ENCODE peak calls at places on chromosomes 3 and 15, in four cellular contexts. One of them, this sample, is unnamed.

GRCh38 chr3:87733671-87734367 is 325.0 kb downstream of the CGGBP1 start:
- DNase-seq in H1: no peak
- DNase-seq in WTC11: peak
- DNase-seq in HepG2: no peak
- DNase-seq in this sample: no peak

GRCh38 chr15:63072023-63072650 is 29.6 kb downstream of the TPM1 start:
- DNase-seq in H1: no peak
- DNase-seq in WTC11: no peak
- DNase-seq in HepG2: no peak
- DNase-seq in this sample: no peak

GRCh38 chr3:108131795-108132134 is 40.9 kb upstream of the CD47 start:
- DNase-seq in H1: no peak
- DNase-seq in WTC11: no peak
- DNase-seq in HepG2: no peak
- DNase-seq in this sample: no peak

GRCh38 chr15:45714501-45715488 is 80.0 kb downstream of the SQOR start:
- DNase-seq in H1: peak
- DNase-seq in WTC11: peak
- DNase-seq in HepG2: peak
- DNase-seq in this sample: no peak

GRCh38 chr15:99909914-99910313 is 176.7 kb upstream of the LYSMD4 start:
- DNase-seq in H1: peak
- DNase-seq in WTC11: peak
- DNase-seq in HepG2: peak
- DNase-seq in this sample: no peak

GRCh38 chr3:81643721-81644120 is 117.7 kb downstream of the GBE1 start:
- DNase-seq in H1: no peak
- DNase-seq in WTC11: no peak
- DNase-seq in HepG2: peak
- DNase-seq in this sample: no peak

GRCh38 chr3:134601539-134602439 is 49.0 kb downstream of the KY start:
- DNase-seq in H1: peak
- DNase-seq in WTC11: peak
- DNase-seq in HepG2: no peak
- DNase-seq in this sample: no peak

GRCh38 chr3:177287231-177287630 is 89.9 kb upstream of the TBL1XR1 start:
- DNase-seq in H1: no peak
- DNase-seq in WTC11: no peak
- DNase-seq in HepG2: no peak
- DNase-seq in this sample: no peak

GRCh38 chr3:5731100-5731499 is 543.6 kb downstream of the EDEM1 start:
- DNase-seq in H1: no peak
- DNase-seq in WTC11: no peak
- DNase-seq in HepG2: no peak
- DNase-seq in this sample: no peak

GRCh38 chr3:45057557-45057956 is 31.5 kb downstream of the CLEC3B start:
- DNase-seq in H1: no peak
- DNase-seq in WTC11: no peak
- DNase-seq in HepG2: no peak
- DNase-seq in this sample: no peak

GRCh38 chr15:65085990-65086679 is 9.6 kb downstream of the KBTBD13 start:
- DNase-seq in H1: peak
- DNase-seq in WTC11: peak
- DNase-seq in HepG2: peak
- DNase-seq in this sample: no peak

GRCh38 chr15:88624156-88624970 is 3.2 kb downstream of the AEN start:
- DNase-seq in H1: no peak
- DNase-seq in WTC11: no peak
- DNase-seq in HepG2: peak
- DNase-seq in this sample: no peak

GRCh38 chr3:32420138-32420981 is 28.7 kb downstream of the CMTM7 start:
- DNase-seq in H1: peak
- DNase-seq in WTC11: peak
- DNase-seq in HepG2: peak
- DNase-seq in this sample: peak

GRCh38 chr3:147921044-147921443 is 511.9 kb downstream of the ZIC1 start:
- DNase-seq in H1: no peak
- DNase-seq in WTC11: no peak
- DNase-seq in HepG2: no peak
- DNase-seq in this sample: no peak

GRCh38 chr3:139289866-139290524 is 53.8 kb upstream of the MRPS22 start:
- DNase-seq in H1: no peak
- DNase-seq in WTC11: no peak
- DNase-seq in HepG2: no peak
- DNase-seq in this sample: no peak

GRCh38 chr3:128971421-128971820 is 22.5 kb downstream of the CFAP92 start:
- DNase-seq in H1: no peak
- DNase-seq in WTC11: no peak
- DNase-seq in HepG2: no peak
- DNase-seq in this sample: no peak

GRCh38 chr15:96125681-96126080 is 204.8 kb upstream of the NR2F2 start:
- DNase-seq in H1: no peak
- DNase-seq in WTC11: no peak
- DNase-seq in HepG2: no peak
- DNase-seq in this sample: no peak

GRCh38 chr15:69852482-69853275 is 245.0 kb downstream of the TLE3 start:
- DNase-seq in H1: no peak
- DNase-seq in WTC11: no peak
- DNase-seq in HepG2: no peak
- DNase-seq in this sample: no peak

GRCh38 chr3:151964768-151965167 is 91.3 kb downstream of the SUCNR1 start:
- DNase-seq in H1: no peak
- DNase-seq in WTC11: no peak
- DNase-seq in HepG2: no peak
- DNase-seq in this sample: no peak

GRCh38 chr3:76487446-76487845 is 552.5 kb upstream of the ROBO2 start:
- DNase-seq in H1: no peak
- DNase-seq in WTC11: no peak
- DNase-seq in HepG2: no peak
- DNase-seq in this sample: no peak

GRCh38 chr3:60890226-60890625 is 361.0 kb downstream of the FHIT start:
- DNase-seq in H1: no peak
- DNase-seq in WTC11: no peak
- DNase-seq in HepG2: no peak
- DNase-seq in this sample: no peak

GRCh38 chr3:8734908-8735307 is 1.3 kb downstream of the CAV3 start:
- DNase-seq in H1: no peak
- DNase-seq in WTC11: no peak
- DNase-seq in HepG2: no peak
- DNase-seq in this sample: no peak

GRCh38 chr3:49775538-49775937 is 10.8 kb downstream of the IP6K1 start:
- DNase-seq in H1: no peak
- DNase-seq in WTC11: no peak
- DNase-seq in HepG2: no peak
- DNase-seq in this sample: no peak

DNA sequence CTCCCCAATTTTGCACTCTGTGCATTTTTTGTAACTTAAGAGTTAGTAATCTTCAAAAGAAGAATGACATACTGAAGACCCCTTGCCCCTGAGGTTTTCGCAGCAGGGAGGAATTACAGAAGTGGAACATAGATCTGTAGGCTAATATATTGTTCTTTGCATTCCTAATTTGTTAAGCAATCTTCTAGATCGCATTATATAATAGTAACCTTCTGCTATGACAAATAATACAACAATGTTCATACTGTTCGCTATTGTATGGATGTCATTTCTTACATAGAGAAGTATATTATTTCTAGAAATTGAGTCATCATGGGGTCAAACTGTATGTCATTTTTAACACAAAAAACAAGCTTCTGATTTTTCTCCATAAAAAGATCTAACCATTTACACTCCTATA is 95.8 kb upstream of the TGFBR2 start:
- DNase-seq in H1: no peak
- DNase-seq in WTC11: no peak
- DNase-seq in HepG2: no peak
- DNase-seq in this sample: no peak
- TF ChIP-seq ATF2 in H1: no peak
- TF ChIP-seq ATF2 in WTC11: no peak
- TF ChIP-seq ATF2 in HepG2: no peak
- TF ChIP-seq ATF2 in this sample: no peak

DNA sequence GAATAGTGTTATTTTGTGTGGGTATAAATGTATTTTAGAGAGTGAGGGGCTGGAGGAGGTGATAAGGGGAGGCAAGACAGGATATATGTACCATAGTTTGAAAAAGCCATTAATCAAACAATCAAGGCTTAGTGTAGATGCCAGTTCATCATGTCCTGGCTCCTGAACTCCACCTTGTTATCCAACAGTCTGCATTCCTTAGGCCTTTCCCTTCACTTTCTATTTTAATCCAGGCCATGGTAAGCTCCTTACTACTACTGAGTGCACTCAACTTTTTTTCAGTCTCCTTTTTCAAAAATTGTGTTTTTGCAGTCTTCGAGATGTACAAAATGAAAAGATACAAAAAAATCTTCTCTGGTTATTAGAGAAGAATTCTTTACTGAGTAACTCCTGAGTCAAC is 700.5 kb upstream of the NAALADL2 start:
- DNase-seq in H1: no peak
- DNase-seq in WTC11: no peak
- DNase-seq in HepG2: no peak
- DNase-seq in this sample: no peak
- TF ChIP-seq ATF2 in H1: no peak
- TF ChIP-seq ATF2 in WTC11: no peak
- TF ChIP-seq ATF2 in HepG2: no peak
- TF ChIP-seq ATF2 in this sample: no peak

DNA sequence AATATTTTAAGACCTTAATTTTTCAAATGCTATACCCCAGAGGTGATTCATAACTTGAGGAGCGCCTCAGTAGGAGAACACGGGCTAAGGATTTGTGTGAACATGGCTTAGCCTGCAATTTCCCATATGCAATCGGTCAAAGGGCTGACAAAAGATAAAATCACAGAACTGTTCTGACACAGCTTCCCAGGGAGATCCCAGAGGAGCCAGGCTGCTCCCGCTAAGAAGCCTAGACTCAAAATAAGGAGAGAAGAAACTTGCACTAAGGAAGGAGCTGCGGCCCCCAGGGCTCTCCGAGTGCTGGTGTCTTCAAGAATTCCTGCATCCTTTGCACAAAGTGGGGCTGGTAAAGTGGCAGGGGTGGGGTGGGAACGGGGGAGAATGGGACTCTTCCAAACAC is 106.3 kb upstream of the DLG1 start:
- DNase-seq in H1: no peak
- DNase-seq in WTC11: no peak
- DNase-seq in HepG2: no peak
- DNase-seq in this sample: no peak
- TF ChIP-seq ATF2 in H1: no peak
- TF ChIP-seq ATF2 in WTC11: no peak
- TF ChIP-seq ATF2 in HepG2: no peak
- TF ChIP-seq ATF2 in this sample: no peak

DNA sequence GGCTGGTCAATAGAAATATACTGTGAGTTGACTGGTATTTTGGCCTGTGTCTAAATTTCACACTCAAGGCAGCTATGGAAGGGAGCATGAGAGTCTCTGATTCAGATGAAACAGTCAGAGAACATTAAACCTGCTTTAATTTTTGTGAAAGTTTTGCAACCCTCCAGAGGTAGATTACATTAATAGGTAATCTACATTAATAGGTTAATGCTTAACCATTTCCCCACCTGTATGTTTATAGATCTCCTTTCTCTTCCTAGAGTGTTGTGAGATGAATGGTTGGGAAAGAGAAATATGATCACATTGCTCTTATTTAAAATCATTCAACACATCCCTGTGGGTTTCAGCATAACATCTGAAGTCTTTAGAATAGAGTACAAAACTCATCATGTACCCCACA is 586.9 kb upstream of the DPPA4 start:
- DNase-seq in H1: no peak
- DNase-seq in WTC11: no peak
- DNase-seq in HepG2: no peak
- DNase-seq in this sample: no peak
- TF ChIP-seq ATF2 in H1: no peak
- TF ChIP-seq ATF2 in WTC11: no peak
- TF ChIP-seq ATF2 in HepG2: no peak
- TF ChIP-seq ATF2 in this sample: no peak

DNA sequence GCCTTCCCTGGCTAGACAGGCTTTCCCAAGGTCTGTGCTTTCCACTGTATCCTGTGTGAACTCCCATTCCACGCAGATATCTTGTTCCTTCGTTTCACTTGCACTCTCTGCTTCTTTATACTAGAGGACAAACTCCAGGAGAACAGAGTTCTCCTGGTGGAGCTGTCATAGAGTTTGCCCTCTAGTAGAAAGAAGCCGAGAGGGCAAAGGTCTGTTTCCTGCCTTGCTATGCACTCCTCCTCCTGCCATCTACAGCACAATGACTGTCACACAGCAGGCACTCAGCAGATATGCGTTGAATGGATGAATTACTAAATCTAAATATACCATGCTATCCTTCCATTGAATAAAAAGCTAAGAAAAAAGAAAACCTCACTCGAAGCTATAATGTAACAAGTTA is 211.2 kb downstream of the FOXP1 start:
- DNase-seq in H1: no peak
- DNase-seq in WTC11: no peak
- DNase-seq in HepG2: peak
- DNase-seq in this sample: no peak
- TF ChIP-seq ATF2 in H1: no peak
- TF ChIP-seq ATF2 in WTC11: no peak
- TF ChIP-seq ATF2 in HepG2: no peak
- TF ChIP-seq ATF2 in this sample: no peak

This sample was measured in GM12878.